ENCODE peak calls at places on chromosomes 6 and 20, in nine cellular contexts. P, U, R, W, Z, G, O, I and A are unnamed samples.

GRCh38 chr6:41371992-41372525 is 36.7 kb downstream of the NCR2 start:
- DNase-seq in I (no peak), W (no peak), P (no peak), Z (peak; percentile 80), G (no peak), U (no peak), O (no peak), R (no peak), A (no peak)

GRCh38 chr6:100194535-100194934 is 200.5 kb upstream of the MCHR2 start:
- DNase-seq in Z (no peak), R (no peak), I (no peak), U (no peak), G (no peak), P (no peak), O (no peak), W (no peak), A (no peak)

GRCh38 chr6:148407372-148407771 is 64.7 kb downstream of the SASH1 start:
- DNase-seq in I (peak; percentile 64), W (no peak), U (no peak), R (no peak), Z (no peak), G (no peak), P (no peak), O (no peak), A (no peak)

GRCh38 chr6:52227495-52227894 is 16.8 kb downstream of the IL17F start:
- DNase-seq in R (no peak), P (peak; percentile 86), O (no peak), I (no peak), W (no peak), Z (no peak), G (no peak), U (no peak), A (no peak)

GRCh38 chr6:3281669-3282460 is 23.1 kb downstream of the PSMG4 start:
- DNase-seq in W (no peak), R (no peak), G (no peak), U (peak; percentile 36), I (no peak), O (peak; percentile 72), Z (no peak), P (no peak), A (no peak)

GRCh38 chr20:23622839-23623343 is 14.9 kb downstream of the CST3 start:
- DNase-seq in I (peak; percentile 81), O (peak; percentile 87), R (no peak), P (no peak), Z (peak; percentile 90), W (peak; percentile 63), U (no peak), G (no peak), A (no peak)

GRCh38 chr20:90651-91050 is 3.2 kb downstream of the DEFB125 start:
- DNase-seq in G (no peak), Z (no peak), W (no peak), P (no peak), O (no peak), U (no peak), I (no peak), R (no peak), A (no peak)

GRCh38 chr20:63977392-63978276 is 1.8 kb downstream of the SAMD10 start:
- DNase-seq in Z (peak; percentile 69), O (no peak), W (peak; percentile 28), I (no peak), G (no peak), R (no peak), U (no peak), P (no peak), A (no peak)

GRCh38 chr6:116611020-116611419 is 5.3 kb upstream of the RSPH4A start:
- DNase-seq in I (no peak), G (no peak), U (no peak), P (no peak), W (no peak), O (no peak), R (no peak), Z (no peak), A (no peak)

GRCh38 chr20:42281801-42282200 is 663.6 kb upstream of the CHD6 start:
- DNase-seq in P (no peak), Z (no peak), W (no peak), O (no peak), I (no peak), U (no peak), R (no peak), G (no peak), A (no peak)

GRCh38 chr20:42272516-42272915 is 654.3 kb upstream of the CHD6 start:
- DNase-seq in W (no peak), I (no peak), G (no peak), O (no peak), U (no peak), Z (no peak), P (no peak), R (no peak), A (no peak)

GRCh38 chr20:42274977-42275376 is 656.8 kb upstream of the CHD6 start:
- DNase-seq in I (no peak), R (no peak), P (no peak), Z (no peak), O (no peak), W (no peak), G (no peak), U (no peak), A (no peak)

GRCh38 chr20:42276718-42277117 is 658.5 kb upstream of the CHD6 start:
- DNase-seq in O (no peak), G (no peak), W (no peak), U (no peak), R (no peak), I (no peak), Z (no peak), P (no peak), A (no peak)

GRCh38 chr20:42277203-42277602 is 659.0 kb upstream of the CHD6 start:
- DNase-seq in O (no peak), Z (no peak), U (no peak), R (no peak), P (no peak), G (no peak), W (no peak), I (no peak), A (no peak)
- H3K9me3 ChIP-seq in O (no peaks in the 10 kb centered on the region), Z (no peaks in the 10 kb centered on the region), U (no peaks in the 10 kb centered on the region), R (no peaks in the 10 kb centered on the region), P (no peaks in the 10 kb centered on the region), G (no peaks in the 10 kb centered on the region), W (no peaks in the 10 kb centered on the region), I (no peaks in the 10 kb centered on the region), A (no peaks in the 10 kb centered on the region)

GRCh38 chr20:33969563-33969962 is 24.1 kb upstream of the RALY start:
- DNase-seq in R (no peak), P (no peak), O (no peak), U (no peak), I (no peak), Z (no peak), W (no peak), G (no peak), A (no peak)
- H3K9me3 ChIP-seq in R (no peaks in the 10 kb centered on the region), P (no peaks in the 10 kb centered on the region), O (peaks cover 2% of the 10 kb centered on the region), U (no peaks in the 10 kb centered on the region), I (no peaks in the 10 kb centered on the region), Z (no peaks in the 10 kb centered on the region), W (no peaks in the 10 kb centered on the region), G (no peaks in the 10 kb centered on the region), A (no peaks in the 10 kb centered on the region)

GRCh38 chr6:167736486-167737204 is 90.1 kb upstream of the AFDN start:
- DNase-seq in I (no peak), P (no peak), U (peak; percentile 31), W (no peak), Z (no peak), G (no peak), R (no peak), O (no peak), A (no peak)
- H3K9me3 ChIP-seq in I (no peaks in the 10 kb centered on the region), P (no peaks in the 10 kb centered on the region), U (no peaks in the 10 kb centered on the region), W (no peaks in the 10 kb centered on the region), Z (no peaks in the 10 kb centered on the region), G (no peaks in the 10 kb centered on the region), R (no peaks in the 10 kb centered on the region), O (no peaks in the 10 kb centered on the region), A (no peaks in the 10 kb centered on the region)

GRCh38 chr6:22327881-22328280 is 31.0 kb upstream of the PRL start:
- DNase-seq in I (no peak), R (no peak), P (no peak), U (no peak), G (no peak), O (no peak), Z (no peak), W (no peak), A (no peak)

GRCh38 chr6:22330941-22331340 is 34.1 kb upstream of the PRL start:
- DNase-seq in W (no peak), I (no peak), O (no peak), G (no peak), R (no peak), P (no peak), U (no peak), Z (no peak), A (no peak)

GRCh38 chr6:22325481-22325880 is 28.6 kb upstream of the PRL start:
- DNase-seq in U (no peak), R (no peak), O (no peak), P (no peak), W (no peak), Z (no peak), I (no peak), G (no peak), A (no peak)

GRCh38 chr6:22326500-22326899 is 29.7 kb upstream of the PRL start:
- DNase-seq in R (no peak), P (no peak), O (no peak), I (no peak), U (no peak), W (peak; percentile 58), G (no peak), Z (no peak), A (no peak)

DNA sequence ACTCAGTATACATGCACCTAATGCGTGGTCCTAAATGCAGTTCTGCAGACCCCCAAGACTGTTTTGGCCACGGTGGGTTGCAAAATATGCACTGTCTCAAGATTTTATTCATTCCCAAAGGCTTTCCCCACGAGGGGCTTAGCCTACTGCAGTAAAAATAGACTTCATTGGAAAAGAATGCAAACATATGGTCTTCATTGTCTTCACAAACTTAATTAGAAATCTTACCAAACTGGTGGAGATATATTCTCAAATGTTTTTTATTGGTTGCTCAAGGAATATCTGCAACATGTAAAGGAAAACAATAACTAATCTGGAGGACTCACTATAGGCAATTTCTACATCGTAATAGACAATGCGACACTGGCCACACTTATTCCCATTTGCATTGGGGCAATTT is 31.7 kb upstream of the PRL start:
- DNase-seq in U (no peak), Z (no peak), R (no peak), G (no peak), O (no peak), I (no peak), W (no peak), P (no peak), A (no peak)
- H3K9me3 ChIP-seq in U (no peaks in the 10 kb centered on the region), Z (no peaks in the 10 kb centered on the region), R (no peaks in the 10 kb centered on the region), G (no peaks in the 10 kb centered on the region), O (no peaks in the 10 kb centered on the region), I (no peaks in the 10 kb centered on the region), W (no peaks in the 10 kb centered on the region), P (no peaks in the 10 kb centered on the region), A (no peaks in the 10 kb centered on the region)

DNA sequence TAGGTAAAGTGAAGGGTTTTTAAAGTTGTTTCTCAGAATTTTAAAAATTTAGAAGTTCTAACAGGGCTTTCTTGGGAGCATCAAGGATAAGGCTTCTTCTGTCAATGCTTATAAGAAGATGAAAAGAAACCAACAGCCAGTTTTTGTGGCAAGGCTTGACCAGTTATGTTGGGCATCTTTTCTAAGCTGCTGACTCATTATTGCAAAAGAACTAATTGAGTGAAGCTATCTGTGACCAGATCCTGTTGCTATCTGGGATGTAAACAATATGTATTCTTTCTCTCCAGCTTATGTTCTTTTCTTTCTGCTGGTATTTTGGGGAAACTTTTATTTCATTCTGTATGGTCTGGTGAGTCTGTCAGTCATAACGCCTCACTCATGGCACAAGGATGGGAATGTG is 643.8 kb downstream of the HDGFL1 start:
- DNase-seq in I (no peak), O (no peak), W (no peak), G (no peak), U (no peak), Z (no peak), P (no peak), R (no peak), A (no peak)
- H3K9me3 ChIP-seq in I (no peaks in the 10 kb centered on the region), O (no peaks in the 10 kb centered on the region), W (peaks cover 5% of the 10 kb centered on the region), G (no peaks in the 10 kb centered on the region), U (no peaks in the 10 kb centered on the region), Z (peaks cover 21% of the 10 kb centered on the region), P (no peaks in the 10 kb centered on the region), R (no peaks in the 10 kb centered on the region), A (no peaks in the 10 kb centered on the region)